ENCODE peak calls at places on chromosomes 2 and 18, in six cellular contexts. Z is nephron progenitor cell; Y is ureter; B is stimulated activated CD8-positive, alpha-beta memory T cell treated with anti-CD3 and anti-CD28 coated beads, Interleukin-2, amount 100 ng/mL, for 48 hours; C is frontal cortex; N is H54. I is an unnamed sample.

GRCh38 chr2:101251844-101252407 is 760 bp upstream of the CNOT11 start:
- DNase-seq in Z (peak; percentile 5), Y (peak; percentile 53), B (no peak), C (no peak), N (no peak), I (peak; percentile 63)

GRCh38 chr2:95053543-95053942 is 28.0 kb downstream of the MAL start:
- DNase-seq in Z (peak; percentile 36), Y (no peak), B (no peak), C (no peak), N (no peak), I (peak; percentile 86)

GRCh38 chr18:79616651-79617518 is 62.7 kb upstream of the CTDP1 start:
- DNase-seq in Z (no peak), Y (peak; percentile 35), B (no peak), C (no peak), N (no peak), I (no peak)

GRCh38 chr18:31155498-31155897 is 7.2 kb downstream of the DSC1 start:
- DNase-seq in Z (no peak), Y (no peak), B (no peak), C (no peak), N (no peak), I (no peak)

GRCh38 chr18:63979409-63979908 is 9.6 kb downstream of the SERPINB8 start:
- DNase-seq in Z (peak; percentile 56), Y (peak; percentile 68), B (no peak), C (no peak), N (no peak), I (peak; percentile 64)

GRCh38 chr18:76875390-76876330 is 53.3 kb downstream of the ZNF236 start:
- DNase-seq in Z (peak; percentile 57), Y (no peak), B (no peak), C (no peak), N (no peak), I (peak; percentile 74)

GRCh38 chr2:222756362-222756831 is 84.9 kb downstream of the MOGAT1 start:
- DNase-seq in Z (no peak), Y (no peak), B (no peak), C (no peak), N (no peak), I (no peak)

GRCh38 chr2:231212329-231212845 is 14.0 kb downstream of the ARMC9 start:
- DNase-seq in Z (no peak), Y (no peak), B (no peak), C (no peak), N (no peak), I (no peak)

GRCh38 chr2:129502781-129503180 is 476.7 kb upstream of the RAB6C start:
- DNase-seq in Z (no peak), Y (no peak), B (no peak), C (no peak), N (no peak), I (no peak)

GRCh38 chr2:231713738-231714638 is 5.7 kb downstream of the PTMA start:
- DNase-seq in Z (peak; percentile 91), Y (peak; percentile 87), B (peak; percentile 79), C (peak; percentile 69), N (peak; percentile 91), I (peak; percentile 90)

GRCh38 chr2:3738454-3738853 is 35.1 kb downstream of the DCDC2C start:
- DNase-seq in Z (peak; percentile 24), Y (no peak), B (no peak), C (no peak), N (peak; percentile 31), I (peak; percentile 74)

GRCh38 chr18:40676676-40677075 is 1278.4 kb upstream of the PIK3C3 start:
- DNase-seq in Z (no peak), Y (no peak), B (no peak), C (no peak), N (no peak), I (no peak)

GRCh38 chr18:44198296-44199284 is 482.1 kb upstream of the SETBP1 start:
- DNase-seq in Z (no peak), Y (no peak), B (no peak), C (no peak), N (no peak), I (no peak)

GRCh38 chr2:164784376-164784775 is 57.2 kb downstream of the COBLL1 start:
- DNase-seq in Z (no peak), Y (no peak), B (no peak), C (no peak), N (no peak), I (no peak)

GRCh38 chr2:10664652-10665051 is 25.1 kb downstream of the NOL10 start:
- DNase-seq in Z (no peak), Y (no peak), B (no peak), C (no peak), N (no peak), I (no peak)

GRCh38 chr2:231674587-231675334 is 33.6 kb upstream of the PTMA start:
- DNase-seq in Z (peak; percentile 83), Y (no peak), B (peak; percentile 54), C (no peak), N (no peak), I (peak; percentile 93)

GRCh38 chr2:181203916-181204315 is 223.5 kb downstream of the UBE2E3 start:
- DNase-seq in Z (no peak), Y (no peak), B (no peak), C (no peak), N (no peak), I (no peak)

GRCh38 chr2:176960736-176961135 is 251.9 kb upstream of the HNRNPA3 start:
- DNase-seq in Z (peak; percentile 17), Y (no peak), B (no peak), C (no peak), N (no peak), I (peak; percentile 6)

GRCh38 chr2:203873921-203874631 is 6.5 kb downstream of the CTLA4 start:
- DNase-seq in Z (no peak), Y (no peak), B (no peak), C (no peak), N (no peak), I (peak; percentile 24)

GRCh38 chr2:239674101-239674980 is 273.5 kb upstream of the HDAC4 start:
- DNase-seq in Z (no peak), Y (peak; percentile 41), B (no peak), C (no peak), N (no peak), I (no peak)

GRCh38 chr18:62522178-62522509 is 681 bp upstream of the ZCCHC2 start:
- DNase-seq in Z (no peak), Y (no peak), B (no peak), C (no peak), N (no peak), I (no peak)

GRCh38 chr2:187862715-187863114 is 308.5 kb upstream of the TFPI start:
- DNase-seq in Z (no peak), Y (no peak), B (no peak), C (no peak), N (no peak), I (no peak)

GRCh38 chr18:35345950-35346349 is 1.7 kb upstream of the ZNF24 start:
- DNase-seq in Z (no peak), Y (no peak), B (no peak), C (no peak), N (no peak), I (no peak)